ENCODE peak calls at places on chromosomes 16 and 17, in ten cellular contexts. I is activated T-helper 1 cell treated with anti-CD3 and anti-CD28 coated beads, Interleukin-2, amount 50 U/mL, for 16 hours; A is activated naive CD4-positive, alpha-beta T cell treated with Interleukin-2 at 50 U/mL for 16 hours; Y is activated CD4-positive, CD25-positive, alpha-beta regulatory T cell; M is omental fat pad; G is NCI-H1092 treated with DMSO at 0.1 percent for 48 hours; K is AG08395; U is adipocyte; H is GM12865; F is fibroblast of villous mesenchyme. B is an unnamed sample.

GRCh38 chr16:57807968-57808528 is 5.8 kb upstream of the KIFC3 start:
- DNase-seq in I (peak), A (peak), Y (no peak), M (peak), G (peak), K (peak), U (peak), H (peak), F (peak), B (no peak)

GRCh38 chr16:187330-187729 is 7.1 kb downstream of the HBQ1 start:
- DNase-seq in I (no peak), A (no peak), Y (no peak), M (no peak), G (no peak), K (no peak), U (no peak), H (no peak), F (no peak), B (no peak)

GRCh38 chr17:75724016-75725003 is 3.1 kb downstream of the ITGB4 start:
- DNase-seq in I (no peak), A (no peak), Y (no peak), M (no peak), G (no peak), K (no peak), U (no peak), H (no peak), F (no peak), B (no peak)

GRCh38 chr17:80991645-80992076 is at the start of gene CHMP6:
- DNase-seq in I (peak), A (peak), Y (peak), M (peak), G (peak), K (peak), U (peak), H (peak), F (peak), B (peak)

GRCh38 chr16:56547120-56547948 is 17.5 kb upstream of the MT4 start:
- DNase-seq in I (no peak), A (no peak), Y (no peak), M (no peak), G (no peak), K (peak), U (no peak), H (no peak), F (peak), B (no peak)

GRCh38 chr17:19341641-19342610 is 20.6 kb downstream of the B9D1 start:
- DNase-seq in I (no peak), A (no peak), Y (no peak), M (no peak), G (no peak), K (peak), U (no peak), H (no peak), F (peak), B (no peak)

GRCh38 chr17:80009391-80010282 is 26.0 kb downstream of the TBC1D16 start:
- DNase-seq in I (no peak), A (no peak), Y (no peak), M (no peak), G (no peak), K (no peak), U (no peak), H (no peak), F (no peak), B (no peak)

GRCh38 chr16:59719121-59719520 is 985.0 kb upstream of the GOT2 start:
- DNase-seq in I (no peak), A (no peak), Y (no peak), M (no peak), G (no peak), K (peak), U (peak), H (no peak), F (no peak), B (no peak)

GRCh38 chr17:67043283-67043682 is 1.1 kb upstream of the CACNG1 start:
- DNase-seq in I (no peak), A (no peak), Y (no peak), M (no peak), G (no peak), K (no peak), U (no peak), H (no peak), F (no peak), B (no peak)

GRCh38 chr17:27871407-27871806 is 21.8 kb downstream of the LYRM9 start:
- DNase-seq in I (no peak), A (no peak), Y (no peak), M (no peak), G (no peak), K (no peak), U (no peak), H (no peak), F (no peak), B (no peak)

GRCh38 chr17:72527819-72528218 is 407.0 kb downstream of the SOX9 start:
- DNase-seq in I (no peak), A (no peak), Y (no peak), M (no peak), G (no peak), K (no peak), U (no peak), H (no peak), F (no peak), B (no peak)

GRCh38 chr16:11254913-11255736 is 879 bp downstream of the SOCS1 start:
- DNase-seq in I (peak), A (peak), Y (peak), M (no peak), G (peak), K (peak), U (peak), H (peak), F (peak), B (no peak)

GRCh38 chr16:73735018-73735417 is 561.6 kb upstream of the PSMD7 start:
- DNase-seq in I (no peak), A (no peak), Y (no peak), M (no peak), G (no peak), K (no peak), U (peak), H (peak), F (peak), B (no peak)

GRCh38 chr16:89909777-89910716 is 8.6 kb upstream of the MC1R start:
- DNase-seq in I (peak), A (peak), Y (peak), M (peak), G (peak), K (peak), U (peak), H (peak), F (peak), B (no peak)

GRCh38 chr17:51119415-51120356 is 982 bp downstream of the SPAG9 start:
- DNase-seq in I (peak), A (peak), Y (no peak), M (no peak), G (peak), K (peak), U (peak), H (peak), F (peak), B (peak)

GRCh38 chr16:15907863-15908478 is 19.6 kb upstream of the CEP20 start:
- DNase-seq in I (no peak), A (peak), Y (no peak), M (no peak), G (peak), K (no peak), U (no peak), H (peak), F (peak), B (no peak)

GRCh38 chr17:39036009-39036408 is 68.8 kb upstream of the FBXO47 start:
- DNase-seq in I (no peak), A (no peak), Y (no peak), M (no peak), G (no peak), K (no peak), U (no peak), H (no peak), F (no peak), B (no peak)

GRCh38 chr17:80248001-80248893 is 12.4 kb upstream of the RNF213 start:
- DNase-seq in I (no peak), A (no peak), Y (no peak), M (no peak), G (no peak), K (no peak), U (no peak), H (no peak), F (no peak), B (no peak)

GRCh38 chr17:38920374-38921291 is 4.8 kb upstream of the LASP1NB start:
- DNase-seq in I (no peak), A (no peak), Y (no peak), M (no peak), G (no peak), K (no peak), U (no peak), H (no peak), F (no peak), B (no peak)

GRCh38 chr16:67514382-67514828 is 14.2 kb upstream of the RIPOR1 start:
- DNase-seq in I (peak), A (peak), Y (peak), M (peak), G (peak), K (peak), U (peak), H (peak), F (peak), B (no peak)